ENCODE peak calls at places on chromosomes 16 and 17, in eight cellular contexts. W is fibroblast of mammary gland, T is cardiac muscle cell, S is AG04450, H is A549, V is body of pancreas, A is fibroblast of the aortic adventitia, E is PC-3. I is an unnamed sample.

GRCh38 chr16:82643136-82643535 is 16.4 kb downstream of the CDH13 start:
- DNase-seq in A (no peak), H (no peak), S (no peak), E (no peak), W (no peak), T (no peak), V (no peak), I (no peak)

GRCh38 chr16:12160249-12160648 is 183.7 kb downstream of the SNX29 start:
- DNase-seq in T (no peak), W (no peak), A (peak; percentile 27), E (no peak), H (no peak), V (no peak), S (no peak), I (no peak)

GRCh38 chr16:27698266-27698665 is 148.3 kb downstream of the KATNIP start:
- DNase-seq in E (no peak), V (no peak), T (peak; percentile 60), S (no peak), W (no peak), A (no peak), H (no peak), I (no peak)

GRCh38 chr16:3492356-3492755 is 2.9 kb downstream of the C16orf90 start:
- DNase-seq in V (no peak), E (no peak), H (no peak), T (no peak), A (no peak), W (no peak), S (no peak), I (no peak)

GRCh38 chr16:89544113-89544512 is 16.4 kb upstream of the RPL13 start:
- DNase-seq in S (no peak), H (no peak), T (no peak), E (no peak), W (no peak), V (no peak), A (no peak), I (no peak)

GRCh38 chr17:8163978-8164814 is 1.4 kb upstream of the VAMP2 start:
- DNase-seq in W (peak; percentile 83), E (no peak), T (peak; percentile 34), S (no peak), A (peak; percentile 22), H (peak; percentile 48), V (peak; percentile 70), I (peak; percentile 81)

GRCh38 chr16:8931864-8932263 is 31.8 kb downstream of the USP7 start:
- DNase-seq in H (no peak), A (peak; percentile 74), V (peak; percentile 73), E (peak; percentile 32), W (peak; percentile 71), T (peak; percentile 81), S (peak; percentile 27), I (peak; percentile 76)

GRCh38 chr16:77679336-77679735 is 43.0 kb upstream of the NUDT7 start:
- DNase-seq in V (no peak), W (no peak), A (no peak), S (no peak), E (no peak), H (no peak), T (no peak), I (peak; percentile 8)

GRCh38 chr17:40020146-40020545 is 4.9 kb downstream of the CSF3 start:
- DNase-seq in H (no peak), S (no peak), A (no peak), W (no peak), E (no peak), T (no peak), V (no peak), I (no peak)

GRCh38 chr17:71753070-71753469 is 367.8 kb upstream of the SOX9 start:
- DNase-seq in S (no peak), H (no peak), T (no peak), W (no peak), V (no peak), A (no peak), E (peak; percentile 75), I (no peak)

GRCh38 chr16:84340305-84341040 is 27.9 kb upstream of the ATP2C2 start:
- DNase-seq in W (peak; percentile 7), E (peak; percentile 71), V (no peak), S (no peak), H (peak; percentile 37), T (no peak), A (no peak), I (peak; percentile 20)

GRCh38 chr16:53821957-53822625 is 118.1 kb downstream of the FTO start:
- DNase-seq in W (peak; percentile 77), E (peak; percentile 81), V (no peak), T (no peak), S (peak; percentile 44), H (peak; percentile 16), A (peak; percentile 85), I (peak; percentile 58)

GRCh38 chr16:47604306-47604705 is 143.2 kb downstream of the PHKB start:
- DNase-seq in H (no peak), W (peak; percentile 5), S (no peak), A (peak; percentile 5), E (no peak), T (no peak), V (no peak), I (no peak)

GRCh38 chr17:29154516-29155234 is 25.5 kb downstream of the MYO18A start:
- DNase-seq in H (no peak), S (no peak), W (no peak), V (peak; percentile 39), E (no peak), A (no peak), T (no peak), I (no peak)

GRCh38 chr16:22782299-22782698 is 31.7 kb upstream of the HS3ST2 start:
- DNase-seq in S (no peak), V (no peak), E (no peak), A (no peak), H (no peak), T (no peak), W (no peak), I (no peak)

GRCh38 chr17:35073991-35074627 is 10.6 kb upstream of the RFFL start:
- DNase-seq in V (no peak), H (no peak), T (no peak), S (no peak), E (peak; percentile 41), A (no peak), W (no peak), I (no peak)

GRCh38 chr17:35068249-35068648 is 4.7 kb upstream of the RFFL start:
- DNase-seq in H (no peak), S (no peak), V (no peak), E (no peak), W (no peak), T (no peak), A (no peak), I (no peak)

GRCh38 chr17:35065880-35066279 is 2.4 kb upstream of the RFFL start:
- DNase-seq in H (no peak), S (no peak), A (no peak), E (no peak), W (no peak), T (no peak), V (no peak), I (no peak)

GRCh38 chr17:35073183-35073790 is 9.8 kb upstream of the RFFL start:
- DNase-seq in A (no peak), H (no peak), T (no peak), V (no peak), S (no peak), W (no peak), E (no peak), I (no peak)

DNA sequence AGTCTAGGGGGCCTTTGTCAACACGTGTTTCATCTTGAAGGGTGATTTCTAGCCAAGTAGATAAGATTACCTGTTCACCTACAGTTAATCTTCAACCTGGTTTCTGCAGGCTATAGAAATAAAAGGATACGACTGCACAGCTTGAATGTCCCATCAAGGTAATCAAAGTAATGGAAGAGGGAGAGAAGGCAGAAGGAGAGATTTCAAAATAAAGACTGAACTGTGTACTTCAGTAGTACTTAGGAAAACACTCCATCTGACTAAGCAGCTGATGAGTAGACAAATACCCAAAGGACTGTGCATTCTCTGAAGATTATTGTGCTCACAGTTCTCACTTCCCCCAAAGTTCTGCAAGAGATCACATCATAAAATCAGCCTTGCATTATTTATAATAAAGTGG is 5.8 kb upstream of the RFFL start:
- DNase-seq in A (peak; percentile 47), H (no peak), E (no peak), S (no peak), W (peak; percentile 85), T (no peak), V (no peak), I (no peak)
- H3K4me3 ChIP-seq in A (no peak overlapping the region), H (no peak overlapping the region), E (no peak overlapping the region), S (no peak overlapping the region), W (no peak overlapping the region), T (no peak overlapping the region), V (no peak overlapping the region), I (no peak overlapping the region)

GRCh38 chr16:16996830-16997229 is 473.9 kb downstream of the XYLT1 start:
- DNase-seq in S (no peak), T (peak; percentile 5), A (no peak), W (no peak), H (no peak), V (no peak), E (no peak), I (no peak)
- TF ChIP-seq CTCF in S (no peak), T (no peak), A (no peak), W (no peak), H (no peak), V (no peak), E (no peak), I (no peak)

DNA sequence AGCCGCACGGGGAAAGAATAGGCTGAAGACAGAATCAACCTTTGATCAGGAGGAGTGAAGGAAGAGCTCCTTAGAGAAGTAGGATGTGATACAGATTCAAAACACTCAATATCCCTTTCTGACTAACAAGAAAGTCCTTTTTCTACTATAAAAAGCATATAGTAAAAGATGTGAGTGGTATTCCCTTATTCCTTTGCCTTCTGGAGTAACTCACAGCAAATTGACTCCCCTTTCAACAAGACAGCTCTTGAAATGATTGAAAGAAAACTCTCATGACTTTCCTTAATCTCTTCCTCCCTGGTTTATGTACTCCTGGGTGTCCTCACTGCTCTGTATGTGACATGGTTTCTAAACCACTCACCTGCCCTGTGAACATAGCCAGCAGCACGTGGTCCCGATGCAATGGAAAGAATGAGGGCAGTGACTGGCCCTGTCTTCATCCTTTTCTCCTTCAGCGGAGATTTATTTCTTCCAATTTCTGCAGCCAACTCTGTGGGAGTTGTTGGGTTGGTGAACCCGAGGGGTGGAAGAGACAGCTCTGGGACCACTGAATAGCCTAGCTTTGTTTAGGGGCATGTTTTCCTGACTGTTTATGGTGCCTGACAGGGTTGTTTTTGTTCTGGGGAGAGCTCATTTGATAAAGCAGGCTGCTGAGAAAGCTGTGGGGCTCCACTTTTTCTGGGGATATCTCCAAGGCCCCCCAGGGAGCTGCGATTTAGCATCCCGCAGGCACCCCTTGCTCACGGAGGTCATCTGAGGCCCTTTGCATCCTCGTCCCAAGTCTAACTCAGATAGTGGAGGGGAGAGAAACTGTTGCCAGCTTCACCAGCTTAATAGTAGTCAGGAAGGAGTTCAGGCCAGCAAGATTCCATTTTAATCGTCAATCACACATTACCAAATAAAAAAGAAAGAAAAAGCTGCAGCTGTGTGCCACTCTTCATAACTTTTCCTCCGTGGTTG is 46.7 kb downstream of the MAP2K6 start:
- DNase-seq in V (no peak), A (no peak), T (no peak), W (no peak), H (no peak), E (no peak), S (no peak), I (no peak)
- H3K4me3 ChIP-seq in V (no peak overlapping the region), A (no peak overlapping the region), T (no peak overlapping the region), W (no peak overlapping the region), H (no peak overlapping the region), E (no peak overlapping the region), S (no peak overlapping the region), I (no peak overlapping the region)

DNA sequence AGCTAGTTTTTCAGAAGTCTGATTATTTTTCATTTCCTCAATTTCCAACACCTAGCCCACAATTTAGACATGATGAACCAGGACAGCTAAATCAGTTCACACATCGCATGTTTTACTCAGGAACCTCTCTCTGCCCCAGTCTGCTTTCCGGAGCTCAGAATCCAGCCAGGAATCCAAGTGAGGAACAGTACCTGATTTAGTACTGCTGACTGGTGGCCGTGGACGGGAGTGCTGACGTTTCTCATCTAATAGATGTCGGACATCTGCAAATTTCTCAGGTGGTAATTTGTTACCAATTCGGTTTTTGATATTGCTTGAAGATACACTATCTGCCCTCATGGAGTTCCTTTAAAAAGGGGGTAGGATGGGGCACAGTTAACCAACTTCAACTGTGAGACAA is 14.9 kb upstream of the ITGAE start:
- DNase-seq in H (no peak), S (no peak), E (no peak), V (no peak), A (no peak), T (no peak), W (no peak), I (no peak)
- TF ChIP-seq CTCF in H (no peak), S (peak; percentile 18), E (peak; percentile 26), V (no peak), A (no peak), T (no peak), W (no peak), I (no peak)

I was measured in fibroblast of villous mesenchyme.